ENCODE peak calls at places on chromosomes 16 and 17, in four cellular contexts. I is HFFc6; H is lower lobe of right lung; T is CD4-positive, alpha-beta T cell. S is an unnamed sample.

GRCh38 chr17:29117440-29117753 is 62.8 kb downstream of the MYO18A start:
- DNase-seq in I (no peak), H (no peak), T (no peak), S (no peak)

GRCh38 chr16:11183035-11183812 is 72.8 kb downstream of the SOCS1 start:
- DNase-seq in I (no peak), H (no peak), T (no peak), S (no peak)

GRCh38 chr16:12095275-12096161 is 119.0 kb downstream of the SNX29 start:
- DNase-seq in I (peak), H (peak), T (peak), S (peak)

GRCh38 chr16:15811416-15811777 is 45.4 kb downstream of the MYH11 start:
- DNase-seq in I (no peak), H (no peak), T (no peak), S (no peak)

GRCh38 chr17:6213859-6214258 is 143.7 kb downstream of the WSCD1 start:
- DNase-seq in I (no peak), H (no peak), T (no peak), S (no peak)

GRCh38 chr17:78965369-78965982 is 14.2 kb downstream of the LGALS3BP start:
- DNase-seq in I (no peak), H (no peak), T (no peak), S (no peak)

GRCh38 chr16:20111143-20111542 is 37.5 kb upstream of the GPR139 start:
- DNase-seq in I (no peak), H (no peak), T (no peak), S (no peak)

GRCh38 chr16:66521951-66522771 is 27.8 kb downstream of the TK2 start:
- DNase-seq in I (peak), H (peak), T (peak), S (no peak)

GRCh38 chr17:67474081-67474661 is 97.1 kb downstream of the PITPNC1 start:
- DNase-seq in I (peak), H (no peak), T (no peak), S (no peak)

GRCh38 chr16:35298460-35299243 is 1839.2 kb downstream of the TP53TG3F start:
- DNase-seq in I (no peak), H (no peak), T (no peak), S (no peak)

GRCh38 chr16:67504190-67505021 is 21.1 kb upstream of the AGRP start:
- DNase-seq in I (no peak), H (peak), T (no peak), S (no peak)

GRCh38 chr16:1430759-1431496 is at the start of gene PERCC1:
- DNase-seq in I (no peak), H (no peak), T (no peak), S (peak)

GRCh38 chr17:43608313-43608712 is 53.4 kb downstream of the MEOX1 start:
- DNase-seq in I (peak), H (no peak), T (no peak), S (no peak)

GRCh38 chr17:55114283-55114682 is 145.7 kb downstream of the STXBP4 start:
- DNase-seq in I (no peak), H (no peak), T (no peak), S (no peak)

GRCh38 chr17:968812-969766 is 10.5 kb downstream of the NXN start:
- DNase-seq in I (peak), H (no peak), T (no peak), S (no peak)

GRCh38 chr17:47218896-47219430 is 9.8 kb downstream of the MYL4 start:
- DNase-seq in I (no peak), H (no peak), T (no peak), S (no peak)

GRCh38 chr17:50249887-50250286 is 24.4 kb upstream of the TMEM92 start:
- DNase-seq in I (no peak), H (no peak), T (no peak), S (no peak)

GRCh38 chr17:1533649-1534325 is 17.4 kb upstream of the INPP5K start:
- DNase-seq in I (no peak), H (no peak), T (no peak), S (no peak)

GRCh38 chr16:8665529-8665928 is 8.9 kb upstream of the ABAT start:
- DNase-seq in I (no peak), H (no peak), T (no peak), S (no peak)

GRCh38 chr17:10036511-10037061 is 131.5 kb upstream of the RCVRN start:
- DNase-seq in I (no peak), H (peak), T (no peak), S (no peak)

GRCh38 chr17:10600551-10600950 is 51.1 kb upstream of the MYH2 start:
- DNase-seq in I (peak), H (no peak), T (no peak), S (no peak)

GRCh38 chr16:67393790-67394270 is 532 bp upstream of the TPPP3 start:
- DNase-seq in I (no peak), H (peak), T (no peak), S (no peak)

GRCh38 chr17:73223626-73224616 is 31.1 kb downstream of the COG1 start:
- DNase-seq in I (no peak), H (no peak), T (no peak), S (no peak)

GRCh38 chr16:67499159-67499558 is 15.8 kb upstream of the AGRP start:
- DNase-seq in I (no peak), H (no peak), T (no peak), S (no peak)

GRCh38 chr17:37438141-37438540 is 31.5 kb downstream of the TADA2A start:
- DNase-seq in I (no peak), H (no peak), T (no peak), S (no peak)
- TF ChIP-seq CTCF in I (peak), H (no peak), T (no peak), S (peak)

GRCh38 chr16:75460441-75460840 is 4.0 kb downstream of the TMEM170A start:
- DNase-seq in I (peak), H (no peak), T (no peak), S (no peak)

GRCh38 chr16:75462804-75463203 is 1.7 kb downstream of the TMEM170A start:
- DNase-seq in I (no peak), H (no peak), T (no peak), S (no peak)

GRCh38 chr16:75466760-75467159 is 2.3 kb upstream of the TMEM170A start:
- DNase-seq in I (no peak), H (no peak), T (no peak), S (no peak)

GRCh38 chr16:75461575-75461974 is 2.9 kb downstream of the TMEM170A start:
- DNase-seq in I (no peak), H (no peak), T (no peak), S (no peak)

GRCh38 chr16:75464130-75464918 is at the start of gene TMEM170A:
- DNase-seq in I (peak), H (peak), T (peak), S (peak)
- TF ChIP-seq CTCF in I (peak), H (peak), T (peak), S (peak)

DNA sequence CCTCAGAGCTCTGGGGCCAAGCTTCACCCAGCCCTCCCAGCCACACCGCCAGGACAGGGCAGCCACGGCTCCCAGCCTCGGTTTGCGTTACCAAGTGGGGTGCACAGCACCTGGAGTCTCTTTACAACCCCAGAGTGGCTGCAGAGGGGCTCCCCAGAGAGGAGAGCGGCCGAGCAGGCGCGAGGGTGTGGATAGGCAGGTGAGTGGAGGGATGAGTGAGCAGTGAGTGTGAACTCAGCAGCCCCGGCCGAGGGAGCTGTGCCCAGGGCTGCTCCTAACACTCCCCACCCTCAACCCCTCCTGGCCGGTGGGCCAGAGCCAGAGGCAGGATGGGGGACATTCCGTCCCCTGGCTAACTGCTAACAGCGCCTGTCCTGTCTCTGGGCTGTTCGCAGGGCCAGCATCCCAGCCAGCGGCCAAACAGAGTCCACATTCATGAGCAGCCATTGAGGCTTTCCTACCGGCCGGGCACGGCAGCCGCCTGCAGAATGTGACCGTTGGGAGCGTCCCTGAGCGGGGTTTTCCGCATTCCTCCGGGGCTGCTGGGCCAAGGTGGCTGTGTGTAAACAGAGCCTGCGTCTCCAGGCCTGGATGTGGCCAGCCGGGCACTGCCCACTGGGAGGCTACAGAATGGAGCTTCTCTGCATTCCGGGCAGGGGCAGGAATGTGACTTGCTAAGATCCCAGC is 5.3 kb downstream of the ZNF469 start:
- DNase-seq in I (no peak), H (peak), T (no peak), S (no peak)
- TF ChIP-seq CTCF in I (no peak), H (no peak), T (no peak), S (no peak)

GRCh38 chr17:52885882-52886281 is 727.4 kb upstream of the CA10 start:
- DNase-seq in I (no peak), H (no peak), T (no peak), S (no peak)
- TF ChIP-seq CTCF in I (no peak), H (no peak), T (no peak), S (no peak)

GRCh38 chr16:87017388-87018012 is 299.7 kb downstream of the C16orf95 start:
- DNase-seq in I (peak), H (no peak), T (no peak), S (no peak)
- TF ChIP-seq CTCF in I (peak), H (no peak), T (no peak), S (peak)

DNA sequence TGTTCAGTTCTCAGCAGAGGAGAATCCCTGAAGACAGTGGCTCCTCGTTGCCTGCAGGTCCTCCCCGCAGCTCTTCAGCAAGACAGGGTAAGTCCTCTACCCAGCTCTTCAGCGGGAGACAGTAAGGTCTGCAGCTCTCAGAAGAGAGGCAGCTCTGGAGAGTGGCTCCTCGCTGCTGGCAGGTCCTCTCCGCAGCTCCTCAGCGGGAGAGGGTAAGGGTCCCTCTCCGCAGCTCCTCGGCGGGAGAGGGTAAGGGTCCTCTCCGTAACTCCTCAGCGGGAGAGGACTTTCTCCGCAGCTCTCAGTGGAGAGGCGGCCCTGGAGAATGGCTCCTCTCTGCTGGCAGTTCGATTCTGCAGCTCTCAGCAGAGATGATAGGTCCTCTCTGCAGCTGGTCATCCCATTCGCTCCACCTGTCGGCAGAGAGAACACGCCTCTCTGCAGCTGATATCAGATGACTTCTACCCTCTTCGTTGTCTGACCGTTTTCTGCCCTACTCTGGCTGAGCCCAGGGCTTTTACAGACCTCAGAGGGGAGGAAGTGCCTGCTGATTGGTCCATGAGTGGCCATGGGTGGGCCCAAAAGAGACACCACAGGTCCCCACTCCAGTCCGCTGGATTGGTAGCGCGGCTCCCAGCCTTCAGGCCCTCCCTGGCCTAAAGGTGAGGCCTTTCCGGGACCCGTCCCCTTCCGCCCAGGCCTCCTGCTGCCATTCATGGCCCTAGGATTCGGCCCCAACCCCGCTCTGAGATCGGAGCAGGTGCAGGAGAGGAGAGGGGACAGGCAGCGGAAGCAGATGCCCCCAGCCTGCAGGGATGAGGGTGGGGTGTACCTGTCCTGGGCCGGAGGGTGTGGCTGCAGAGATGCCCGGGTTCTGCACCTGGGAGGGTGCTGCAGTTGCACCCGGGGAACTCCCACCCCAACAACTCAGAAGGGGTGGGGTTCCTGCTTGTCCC is 11.9 kb upstream of the SHCBP1 start:
- DNase-seq in I (no peak), H (no peak), T (no peak), S (peak)
- TF ChIP-seq CTCF in I (no peak), H (no peak), T (no peak), S (no peak)

GRCh38 chr17:34167359-34167758 is 87.7 kb upstream of the CCL2 start:
- DNase-seq in I (no peak), H (no peak), T (no peak), S (no peak)

GRCh38 chr17:34169501-34169900 is 85.6 kb upstream of the CCL2 start:
- DNase-seq in I (no peak), H (no peak), T (no peak), S (no peak)

GRCh38 chr17:34168989-34169388 is 86.1 kb upstream of the CCL2 start:
- DNase-seq in I (no peak), H (no peak), T (no peak), S (no peak)

GRCh38 chr17:34173221-34173620 is 81.9 kb upstream of the CCL2 start:
- DNase-seq in I (peak), H (no peak), T (no peak), S (no peak)

DNA sequence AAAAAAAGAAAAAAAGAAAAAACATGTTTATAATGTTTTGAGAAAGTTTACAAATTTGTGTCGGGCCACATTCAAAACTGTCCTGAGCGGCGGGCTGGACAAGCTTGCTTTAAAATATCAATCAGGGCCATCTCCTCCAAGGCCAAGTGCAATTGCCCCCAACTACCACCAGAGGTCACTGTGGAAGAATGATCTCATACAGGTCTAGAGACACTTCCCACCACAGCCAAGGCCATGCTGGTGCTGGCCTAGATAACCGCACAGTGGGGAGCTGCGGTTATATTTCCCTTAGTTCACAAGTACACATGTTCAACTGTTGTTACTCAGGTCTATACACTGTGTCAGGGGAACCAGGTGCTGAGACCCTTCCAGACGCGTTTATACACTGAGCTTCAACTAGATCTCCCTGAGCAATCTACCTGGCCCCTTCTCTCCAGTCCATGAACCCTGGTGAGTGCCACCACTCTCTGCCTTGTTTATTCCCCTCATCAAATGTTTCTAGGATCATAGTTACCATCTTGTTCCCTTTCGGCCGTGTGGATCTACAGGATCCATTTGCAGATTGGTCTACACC is 83.8 kb upstream of the CCL2 start:
- DNase-seq in I (peak), H (peak), T (peak), S (peak)
- TF ChIP-seq CTCF in I (peak), H (peak), T (peak), S (peak)

DNA sequence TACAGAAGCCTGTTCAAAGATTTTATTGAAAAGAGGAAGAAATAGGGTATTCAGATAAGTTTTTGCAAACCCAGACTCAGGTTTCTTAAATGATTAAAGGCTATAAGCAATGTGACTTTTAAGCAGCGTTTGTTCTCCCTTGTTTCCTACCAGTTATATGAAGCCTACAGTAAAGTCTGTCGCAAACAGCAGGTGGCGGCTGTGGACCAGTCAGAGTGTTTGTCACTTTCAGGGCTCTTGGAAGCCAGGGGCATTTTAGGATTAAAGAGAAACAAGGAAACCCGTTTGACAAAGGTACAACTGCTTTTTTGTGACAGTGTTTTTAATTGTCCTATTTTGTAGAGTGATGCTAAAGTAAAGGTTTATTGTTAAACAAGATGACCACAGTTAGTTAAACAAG is 7.7 kb upstream of the RARA start:
- DNase-seq in I (no peak), H (no peak), T (no peak), S (no peak)
- TF ChIP-seq CTCF in I (peak), H (peak), T (no peak), S (peak)